ENCODE peak calls at places on chromosomes 12 and 14, in four cellular contexts. O, B, G and C are unnamed samples.

GRCh38 chr14:39158222-39158858 is 11.8 kb downstream of the TRAPPC6B start:
- DNase-seq in G (no peak), B (no peak), O (no peak), C (no peak)

GRCh38 chr14:20681348-20682126 is 2.8 kb upstream of the RNASE4 start:
- DNase-seq in G (peak), O (peak), B (peak), C (peak)

GRCh38 chr12:75086086-75087038 is 123.3 kb downstream of the KCNC2 start:
- DNase-seq in B (no peak), G (no peak), O (no peak), C (peak)

GRCh38 chr12:7588703-7589329 is 76.9 kb downstream of the APOBEC1 start:
- DNase-seq in O (peak), B (peak), G (peak), C (no peak)

GRCh38 chr12:6532051-6532926 is 2.0 kb upstream of the GAPDH start:
- DNase-seq in B (peak), O (peak), G (no peak), C (peak)

GRCh38 chr12:4221157-4221556 is 52.4 kb upstream of the CCND2 start:
- DNase-seq in G (no peak), B (no peak), O (no peak), C (no peak)

GRCh38 chr14:106134901-106135300 is 608.5 kb downstream of the TMEM121 start:
- DNase-seq in B (no peak), O (no peak), G (no peak), C (no peak)

GRCh38 chr12:89280833-89281533 is 71.3 kb downstream of the DUSP6 start:
- DNase-seq in G (no peak), O (no peak), B (peak), C (no peak)

GRCh38 chr12:100163416-100164152 is 20.9 kb upstream of the BLTP3B start:
- DNase-seq in B (peak), O (peak), G (no peak), C (no peak)

GRCh38 chr14:104133496-104133895 is 4.9 kb upstream of the KIF26A start:
- DNase-seq in O (no peak), G (no peak), B (no peak), C (no peak)

GRCh38 chr14:24311837-24312615 is 724 bp downstream of the LTB4R start:
- DNase-seq in B (peak), O (no peak), G (no peak), C (no peak)

GRCh38 chr12:92434607-92435025 is 268.2 kb upstream of the PLEKHG7 start:
- DNase-seq in G (no peak), O (no peak), B (no peak), C (no peak)

GRCh38 chr14:85195872-85196477 is 334.0 kb upstream of the FLRT2 start:
- DNase-seq in B (peak), G (no peak), O (peak), C (no peak)

GRCh38 chr12:51832708-51833107 is 15.8 kb downstream of the FIGNL2 start:
- DNase-seq in O (no peak), B (peak), G (no peak), C (no peak)